ENCODE peak calls at places on chromosome 14, in six cellular contexts. One of them, this sample, is unnamed.

GRCh38 chr14:50527970-50528369 is 4.4 kb downstream of the MAP4K5 start:
- DNase-seq in left lung: no peak
- DNase-seq in psoas muscle: no peak
- DNase-seq in prostate gland: no peak
- DNase-seq in neuronal stem cell: no peak
- DNase-seq in HCT116: no peak
- DNase-seq in this sample: no peak

GRCh38 chr14:62018606-62019005 is 256.4 kb downstream of the SNAPC1 start:
- DNase-seq in HCT116: no peak
- DNase-seq in left lung: no peak
- DNase-seq in prostate gland: no peak
- DNase-seq in psoas muscle: no peak
- DNase-seq in neuronal stem cell: no peak
- DNase-seq in this sample: no peak

GRCh38 chr14:74670726-74671125 is 42.2 kb downstream of the AREL1 start:
- DNase-seq in HCT116: no peak
- DNase-seq in left lung: no peak
- DNase-seq in prostate gland: no peak
- DNase-seq in psoas muscle: no peak
- DNase-seq in neuronal stem cell: no peak
- DNase-seq in this sample: no peak

GRCh38 chr14:69685716-69686115 is 74.3 kb downstream of the SUSD6 start:
- DNase-seq in left lung: peak; percentile 85
- DNase-seq in prostate gland: peak; percentile 79
- DNase-seq in neuronal stem cell: no peak
- DNase-seq in HCT116: no peak
- DNase-seq in psoas muscle: peak; percentile 80
- DNase-seq in this sample: no peak

GRCh38 chr14:94598816-94599655 is 13.2 kb upstream of the SERPINA3 start:
- DNase-seq in prostate gland: peak; percentile 92
- DNase-seq in left lung: no peak
- DNase-seq in neuronal stem cell: no peak
- DNase-seq in HCT116: peak; percentile 96
- DNase-seq in psoas muscle: peak; percentile 68
- DNase-seq in this sample: no peak

GRCh38 chr14:22886500-22887259 is 3.7 kb downstream of the REM2 start:
- DNase-seq in neuronal stem cell: peak; percentile 82
- DNase-seq in HCT116: peak; percentile 49
- DNase-seq in left lung: peak; percentile 89
- DNase-seq in prostate gland: peak; percentile 64
- DNase-seq in psoas muscle: peak; percentile 73
- DNase-seq in this sample: peak; percentile 94

GRCh38 chr14:28952707-28953106 is 186.1 kb downstream of the FOXG1 start:
- DNase-seq in HCT116: no peak
- DNase-seq in left lung: no peak
- DNase-seq in psoas muscle: no peak
- DNase-seq in prostate gland: peak; percentile 5
- DNase-seq in neuronal stem cell: no peak
- DNase-seq in this sample: no peak

GRCh38 chr14:25034803-25035681 is 14.9 kb downstream of the STXBP6 start:
- DNase-seq in psoas muscle: no peak
- DNase-seq in left lung: no peak
- DNase-seq in prostate gland: no peak
- DNase-seq in neuronal stem cell: no peak
- DNase-seq in HCT116: no peak
- DNase-seq in this sample: no peak

GRCh38 chr14:103476065-103476464 is 46.6 kb downstream of the CKB start:
- DNase-seq in left lung: no peak
- DNase-seq in HCT116: no peak
- DNase-seq in neuronal stem cell: no peak
- DNase-seq in prostate gland: no peak
- DNase-seq in psoas muscle: no peak
- DNase-seq in this sample: no peak

GRCh38 chr14:103623883-103624482 is 5.0 kb upstream of the KLC1 start:
- DNase-seq in HCT116: no peak
- DNase-seq in psoas muscle: peak; percentile 47
- DNase-seq in prostate gland: no peak
- DNase-seq in left lung: no peak
- DNase-seq in neuronal stem cell: no peak
- DNase-seq in this sample: peak; percentile 76

GRCh38 chr14:43483415-43483814 is 1023.7 kb downstream of the FSCB start:
- DNase-seq in prostate gland: no peak
- DNase-seq in psoas muscle: no peak
- DNase-seq in neuronal stem cell: no peak
- DNase-seq in HCT116: no peak
- DNase-seq in left lung: no peak
- DNase-seq in this sample: no peak

GRCh38 chr14:61573748-61574513 is 121.4 kb upstream of the HIF1A start:
- DNase-seq in prostate gland: no peak
- DNase-seq in left lung: no peak
- DNase-seq in psoas muscle: no peak
- DNase-seq in HCT116: no peak
- DNase-seq in neuronal stem cell: no peak
- DNase-seq in this sample: no peak

GRCh38 chr14:98226411-98226810 is 1045.6 kb downstream of the BCL11B start:
- DNase-seq in left lung: peak; percentile 72
- DNase-seq in prostate gland: no peak
- DNase-seq in psoas muscle: no peak
- DNase-seq in neuronal stem cell: no peak
- DNase-seq in HCT116: no peak
- DNase-seq in this sample: no peak

GRCh38 chr14:55454264-55455151 is 14.1 kb upstream of the TBPL2 start:
- DNase-seq in psoas muscle: no peak
- DNase-seq in neuronal stem cell: no peak
- DNase-seq in HCT116: peak; percentile 83
- DNase-seq in left lung: no peak
- DNase-seq in prostate gland: no peak
- DNase-seq in this sample: no peak

GRCh38 chr14:46920542-46920941 is 269.0 kb upstream of the RPL10L start:
- DNase-seq in prostate gland: no peak
- DNase-seq in neuronal stem cell: no peak
- DNase-seq in left lung: no peak
- DNase-seq in psoas muscle: no peak
- DNase-seq in HCT116: no peak
- DNase-seq in this sample: no peak

GRCh38 chr14:70890842-70891442 is 16.3 kb upstream of the PCNX1 start:
- DNase-seq in left lung: no peak
- DNase-seq in neuronal stem cell: no peak
- DNase-seq in prostate gland: no peak
- DNase-seq in psoas muscle: no peak
- DNase-seq in HCT116: no peak
- DNase-seq in this sample: no peak

GRCh38 chr14:88013750-88014349 is 8.9 kb downstream of the GPR65 start:
- DNase-seq in psoas muscle: peak; percentile 38
- DNase-seq in prostate gland: peak; percentile 67
- DNase-seq in HCT116: peak; percentile 12
- DNase-seq in neuronal stem cell: peak; percentile 56
- DNase-seq in left lung: peak; percentile 24
- DNase-seq in this sample: no peak

GRCh38 chr14:34981743-34982420 is 910 bp upstream of the SRP54 start:
- DNase-seq in left lung: no peak
- DNase-seq in prostate gland: peak; percentile 23
- DNase-seq in neuronal stem cell: no peak
- DNase-seq in HCT116: peak; percentile 26
- DNase-seq in psoas muscle: no peak
- DNase-seq in this sample: peak; percentile 79

GRCh38 chr14:106845286-106846087 is 1319.1 kb downstream of the TMEM121 start:
- DNase-seq in neuronal stem cell: no peak
- DNase-seq in psoas muscle: no peak
- DNase-seq in left lung: peak; percentile 68
- DNase-seq in HCT116: no peak
- DNase-seq in prostate gland: peak; percentile 60
- DNase-seq in this sample: peak; percentile 87

GRCh38 chr14:79629891-79630560 is 581.3 kb downstream of the DIO2 start:
- DNase-seq in HCT116: no peak
- DNase-seq in psoas muscle: no peak
- DNase-seq in left lung: no peak
- DNase-seq in neuronal stem cell: no peak
- DNase-seq in prostate gland: no peak
- DNase-seq in this sample: no peak

GRCh38 chr14:105497671-105498429 is 6.8 kb downstream of the TEDC1 start:
- DNase-seq in prostate gland: no peak
- DNase-seq in psoas muscle: peak; percentile 15
- DNase-seq in HCT116: no peak
- DNase-seq in neuronal stem cell: no peak
- DNase-seq in left lung: peak; percentile 77
- DNase-seq in this sample: no peak

GRCh38 chr14:28398501-28398900 is 368.1 kb upstream of the FOXG1 start:
- DNase-seq in neuronal stem cell: no peak
- DNase-seq in psoas muscle: no peak
- DNase-seq in prostate gland: no peak
- DNase-seq in HCT116: no peak
- DNase-seq in left lung: no peak
- DNase-seq in this sample: no peak

GRCh38 chr14:54547583-54547982 is 19.3 kb upstream of the SAMD4A start:
- DNase-seq in left lung: no peak
- DNase-seq in neuronal stem cell: no peak
- DNase-seq in prostate gland: no peak
- DNase-seq in psoas muscle: no peak
- DNase-seq in HCT116: no peak
- DNase-seq in this sample: no peak

GRCh38 chr14:20684662-20685456 is 499 bp downstream of the RNASE4 start:
- DNase-seq in psoas muscle: peak; percentile 15
- DNase-seq in left lung: peak; percentile 43
- DNase-seq in neuronal stem cell: no peak
- DNase-seq in prostate gland: peak; percentile 68
- DNase-seq in HCT116: peak; percentile 42
- DNase-seq in this sample: no peak

DNA sequence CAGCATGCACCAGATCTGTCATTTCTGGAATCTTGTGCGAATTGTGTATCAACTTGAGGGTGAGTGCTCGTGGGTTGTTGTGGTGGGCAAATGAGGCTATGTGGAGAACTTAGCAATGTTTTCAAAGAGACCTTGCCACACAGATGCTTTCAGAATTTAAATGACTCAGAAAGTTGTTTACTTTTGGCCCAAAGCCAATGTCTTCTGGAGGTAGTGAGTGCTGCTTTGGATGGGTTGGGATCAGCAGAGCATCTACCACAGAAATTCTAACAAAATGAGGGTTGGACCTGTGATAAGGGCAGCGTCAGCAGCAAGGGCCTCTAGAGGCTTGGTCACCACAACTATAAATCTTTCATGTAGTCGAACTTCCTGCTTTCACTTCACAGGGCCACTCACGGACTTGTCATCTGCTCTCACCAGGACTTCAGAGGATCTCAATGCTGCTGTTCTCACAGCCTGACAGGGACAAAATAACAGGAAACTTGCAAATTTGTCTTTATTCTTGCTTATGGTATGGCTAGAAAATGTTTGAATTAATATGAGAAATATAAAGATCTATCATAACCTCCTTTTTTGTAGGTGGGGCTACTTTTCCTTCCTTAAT is 111.4 kb downstream of the DACT1 start:
- DNase-seq in prostate gland: peak; percentile 13
- DNase-seq in left lung: no peak
- DNase-seq in psoas muscle: no peak
- DNase-seq in neuronal stem cell: no peak
- DNase-seq in HCT116: peak; percentile 76
- DNase-seq in this sample: no peak
- H3K4me1 ChIP-seq in prostate gland: no peaks in the 10 kb centered on the region
- H3K4me1 ChIP-seq in left lung: peaks cover 18% of the 10 kb centered on the region
- H3K4me1 ChIP-seq in psoas muscle: peaks cover 4% of the 10 kb centered on the region
- H3K4me1 ChIP-seq in neuronal stem cell: peaks cover 8% of the 10 kb centered on the region
- H3K4me1 ChIP-seq in HCT116: peaks cover 24% of the 10 kb centered on the region
- H3K4me1 ChIP-seq in this sample: peaks cover 28% of the 10 kb centered on the region

DNA sequence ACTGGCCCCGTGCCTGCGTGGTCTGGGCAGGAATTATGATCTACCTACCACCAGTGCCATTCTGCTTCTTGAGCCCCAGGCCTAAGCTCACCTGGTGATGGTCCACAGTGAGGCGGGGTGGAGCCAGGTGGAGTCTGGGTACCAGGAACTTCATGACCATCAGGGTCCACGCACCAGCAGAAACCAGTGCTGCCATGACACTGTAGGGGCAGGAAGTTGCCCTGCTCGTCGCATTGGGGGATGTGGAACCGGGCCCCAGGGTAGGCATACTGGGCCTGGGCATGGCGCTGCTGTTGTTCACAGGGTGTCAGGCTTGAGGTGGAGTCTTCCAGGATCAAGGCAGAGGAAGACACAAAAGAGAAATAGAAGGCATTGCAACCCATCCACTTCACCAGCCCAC is 29.6 kb downstream of the RTRAF start:
- DNase-seq in psoas muscle: no peak
- DNase-seq in HCT116: no peak
- DNase-seq in neuronal stem cell: no peak
- DNase-seq in prostate gland: no peak
- DNase-seq in left lung: peak; percentile 59
- DNase-seq in this sample: no peak
- H3K36me3 ChIP-seq in psoas muscle: no peaks in the 10 kb centered on the region
- H3K36me3 ChIP-seq in HCT116: no peaks in the 10 kb centered on the region
- H3K36me3 ChIP-seq in neuronal stem cell: no peaks in the 10 kb centered on the region
- H3K36me3 ChIP-seq in prostate gland: no peaks in the 10 kb centered on the region
- H3K36me3 ChIP-seq in left lung: no peaks in the 10 kb centered on the region
- H3K36me3 ChIP-seq in this sample: no peaks in the 10 kb centered on the region

GRCh38 chr14:93337143-93337753 is 4.4 kb upstream of the BTBD7 start:
- DNase-seq in HCT116: no peak
- DNase-seq in neuronal stem cell: no peak
- DNase-seq in prostate gland: no peak
- DNase-seq in left lung: no peak
- DNase-seq in psoas muscle: no peak
- DNase-seq in this sample: no peak

GRCh38 chr14:93332853-93333630 is at the start of gene BTBD7:
- DNase-seq in neuronal stem cell: peak; percentile 93
- DNase-seq in HCT116: peak; percentile 90
- DNase-seq in psoas muscle: peak; percentile 97
- DNase-seq in left lung: peak; percentile 99
- DNase-seq in prostate gland: peak; percentile 90
- DNase-seq in this sample: peak; percentile 99

GRCh38 chr14:93343266-93343665 is 3.7 kb upstream of the COX8C start:
- DNase-seq in psoas muscle: no peak
- DNase-seq in left lung: no peak
- DNase-seq in HCT116: no peak
- DNase-seq in prostate gland: no peak
- DNase-seq in neuronal stem cell: no peak
- DNase-seq in this sample: no peak

GRCh38 chr14:93333631-93334095 is 827 bp upstream of the BTBD7 start:
- DNase-seq in left lung: no peak
- DNase-seq in HCT116: no peak
- DNase-seq in neuronal stem cell: no peak
- DNase-seq in psoas muscle: no peak
- DNase-seq in prostate gland: no peak
- DNase-seq in this sample: no peak

DNA sequence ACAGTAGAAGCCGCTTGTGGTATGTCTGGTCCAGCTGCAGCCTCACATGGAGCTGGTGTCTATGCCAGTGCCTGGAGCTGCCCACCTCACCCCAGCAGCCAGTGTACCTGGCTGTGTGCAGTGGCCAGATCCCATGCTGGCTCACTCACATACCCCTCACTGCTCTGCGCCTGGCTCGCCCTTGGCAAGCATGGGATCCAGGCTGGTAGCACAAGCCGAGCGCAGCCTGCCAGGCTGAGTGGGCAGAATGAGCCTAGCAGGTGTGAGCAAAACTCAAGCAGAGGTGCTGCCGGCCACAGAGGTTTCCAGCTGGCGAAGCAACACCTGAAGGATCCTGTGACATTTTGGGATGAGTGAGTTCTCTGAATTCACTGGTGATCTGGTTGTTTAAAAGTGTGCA is 5.0 kb upstream of the BTBD7 start:
- DNase-seq in HCT116: no peak
- DNase-seq in left lung: no peak
- DNase-seq in prostate gland: no peak
- DNase-seq in psoas muscle: no peak
- DNase-seq in neuronal stem cell: no peak
- DNase-seq in this sample: no peak
- H3K4me3 ChIP-seq in HCT116: no peak overlapping the region
- H3K4me3 ChIP-seq in left lung: no peak overlapping the region
- H3K4me3 ChIP-seq in prostate gland: no peak overlapping the region
- H3K4me3 ChIP-seq in psoas muscle: no peak overlapping the region
- H3K4me3 ChIP-seq in neuronal stem cell: no peak overlapping the region
- H3K4me3 ChIP-seq in this sample: no peak overlapping the region

GRCh38 chr14:59362533-59362932 is 102.6 kb downstream of the GPR135 start:
- DNase-seq in neuronal stem cell: no peak
- DNase-seq in prostate gland: no peak
- DNase-seq in psoas muscle: no peak
- DNase-seq in HCT116: peak; percentile 43
- DNase-seq in left lung: no peak
- DNase-seq in this sample: no peak
- H3K4me1 ChIP-seq in neuronal stem cell: no peaks in the 10 kb centered on the region
- H3K4me1 ChIP-seq in prostate gland: peaks cover 5% of the 10 kb centered on the region
- H3K4me1 ChIP-seq in psoas muscle: peaks cover 35% of the 10 kb centered on the region
- H3K4me1 ChIP-seq in HCT116: peaks cover 54% of the 10 kb centered on the region
- H3K4me1 ChIP-seq in left lung: peaks cover 34% of the 10 kb centered on the region
- H3K4me1 ChIP-seq in this sample: no peaks in the 10 kb centered on the region